ENCODE peak calls at places on chromosomes 5 and 9, in eight cellular contexts. One of them, this sample, is unnamed.

GRCh38 chr9:70392189-70392588 is 22.3 kb downstream of the KLF9 start:
- DNase-seq in A549: peak; percentile 24
- DNase-seq in heart left ventricle: no peak
- DNase-seq in tibial artery: no peak
- DNase-seq in activated T-cell treated with anti-CD3 and anti-CD28 coated beads, Interleukin-2, amount 50 U/mL, for 72 hours: no peak
- DNase-seq in left lobe of liver: no peak
- DNase-seq in GM03348: no peak
- DNase-seq in fibroblast of lung: peak; percentile 28
- DNase-seq in this sample: no peak

GRCh38 chr5:125134216-125135081 is 388.0 kb upstream of the ZNF608 start:
- DNase-seq in A549: peak; percentile 51
- DNase-seq in heart left ventricle: no peak
- DNase-seq in tibial artery: no peak
- DNase-seq in activated T-cell treated with anti-CD3 and anti-CD28 coated beads, Interleukin-2, amount 50 U/mL, for 72 hours: no peak
- DNase-seq in left lobe of liver: no peak
- DNase-seq in GM03348: peak; percentile 30
- DNase-seq in fibroblast of lung: peak; percentile 71
- DNase-seq in this sample: no peak

GRCh38 chr5:90015584-90016018 is 394.0 kb downstream of the CETN3 start:
- DNase-seq in A549: no peak
- DNase-seq in heart left ventricle: no peak
- DNase-seq in tibial artery: no peak
- DNase-seq in activated T-cell treated with anti-CD3 and anti-CD28 coated beads, Interleukin-2, amount 50 U/mL, for 72 hours: no peak
- DNase-seq in left lobe of liver: no peak
- DNase-seq in GM03348: no peak
- DNase-seq in fibroblast of lung: peak; percentile 8
- DNase-seq in this sample: no peak

GRCh38 chr5:139758510-139759036 is 37.0 kb upstream of the PSD2 start:
- DNase-seq in A549: no peak
- DNase-seq in heart left ventricle: no peak
- DNase-seq in tibial artery: no peak
- DNase-seq in activated T-cell treated with anti-CD3 and anti-CD28 coated beads, Interleukin-2, amount 50 U/mL, for 72 hours: no peak
- DNase-seq in left lobe of liver: no peak
- DNase-seq in GM03348: no peak
- DNase-seq in fibroblast of lung: no peak
- DNase-seq in this sample: no peak

GRCh38 chr9:137427454-137428310 is 4.5 kb downstream of the NOXA1 start:
- DNase-seq in A549: no peak
- DNase-seq in heart left ventricle: peak; percentile 16
- DNase-seq in tibial artery: no peak
- DNase-seq in activated T-cell treated with anti-CD3 and anti-CD28 coated beads, Interleukin-2, amount 50 U/mL, for 72 hours: no peak
- DNase-seq in left lobe of liver: no peak
- DNase-seq in GM03348: no peak
- DNase-seq in fibroblast of lung: no peak
- DNase-seq in this sample: no peak

GRCh38 chr5:132407970-132408369 is 38.5 kb downstream of the SLC22A5 start:
- DNase-seq in A549: no peak
- DNase-seq in heart left ventricle: no peak
- DNase-seq in tibial artery: no peak
- DNase-seq in activated T-cell treated with anti-CD3 and anti-CD28 coated beads, Interleukin-2, amount 50 U/mL, for 72 hours: no peak
- DNase-seq in left lobe of liver: no peak
- DNase-seq in GM03348: no peak
- DNase-seq in fibroblast of lung: no peak
- DNase-seq in this sample: no peak

GRCh38 chr9:4461434-4461833 is 28.8 kb upstream of the SLC1A1 start:
- DNase-seq in A549: no peak
- DNase-seq in heart left ventricle: no peak
- DNase-seq in tibial artery: no peak
- DNase-seq in activated T-cell treated with anti-CD3 and anti-CD28 coated beads, Interleukin-2, amount 50 U/mL, for 72 hours: no peak
- DNase-seq in left lobe of liver: no peak
- DNase-seq in GM03348: no peak
- DNase-seq in fibroblast of lung: no peak
- DNase-seq in this sample: no peak

GRCh38 chr9:100029246-100029645 is 69.6 kb downstream of the ERP44 start:
- DNase-seq in A549: no peak
- DNase-seq in heart left ventricle: no peak
- DNase-seq in tibial artery: no peak
- DNase-seq in activated T-cell treated with anti-CD3 and anti-CD28 coated beads, Interleukin-2, amount 50 U/mL, for 72 hours: no peak
- DNase-seq in left lobe of liver: no peak
- DNase-seq in GM03348: no peak
- DNase-seq in fibroblast of lung: no peak
- DNase-seq in this sample: no peak

GRCh38 chr5:141560141-141560540 is 58.7 kb downstream of the DIAPH1 start:
- DNase-seq in A549: no peak
- DNase-seq in heart left ventricle: no peak
- DNase-seq in tibial artery: no peak
- DNase-seq in activated T-cell treated with anti-CD3 and anti-CD28 coated beads, Interleukin-2, amount 50 U/mL, for 72 hours: no peak
- DNase-seq in left lobe of liver: no peak
- DNase-seq in GM03348: no peak
- DNase-seq in fibroblast of lung: peak; percentile 22
- DNase-seq in this sample: no peak

GRCh38 chr5:33507426-33507825 is 66.7 kb downstream of the TARS1 start:
- DNase-seq in A549: no peak
- DNase-seq in heart left ventricle: no peak
- DNase-seq in tibial artery: no peak
- DNase-seq in activated T-cell treated with anti-CD3 and anti-CD28 coated beads, Interleukin-2, amount 50 U/mL, for 72 hours: no peak
- DNase-seq in left lobe of liver: no peak
- DNase-seq in GM03348: no peak
- DNase-seq in fibroblast of lung: no peak
- DNase-seq in this sample: no peak

GRCh38 chr9:71819115-71819739 is 50.9 kb upstream of the CEMIP2 start:
- DNase-seq in A549: peak; percentile 37
- DNase-seq in heart left ventricle: no peak
- DNase-seq in tibial artery: no peak
- DNase-seq in activated T-cell treated with anti-CD3 and anti-CD28 coated beads, Interleukin-2, amount 50 U/mL, for 72 hours: peak; percentile 30
- DNase-seq in left lobe of liver: no peak
- DNase-seq in GM03348: peak; percentile 43
- DNase-seq in fibroblast of lung: peak; percentile 50
- DNase-seq in this sample: no peak

GRCh38 chr9:128160603-128160987 is 530 bp downstream of the BBLN start:
- DNase-seq in A549: no peak
- DNase-seq in heart left ventricle: no peak
- DNase-seq in tibial artery: no peak
- DNase-seq in activated T-cell treated with anti-CD3 and anti-CD28 coated beads, Interleukin-2, amount 50 U/mL, for 72 hours: peak; percentile 64
- DNase-seq in left lobe of liver: no peak
- DNase-seq in GM03348: peak; percentile 60
- DNase-seq in fibroblast of lung: no peak
- DNase-seq in this sample: no peak

GRCh38 chr5:134145061-134145757 is 30.7 kb downstream of the TCF7 start:
- DNase-seq in A549: no peak
- DNase-seq in heart left ventricle: no peak
- DNase-seq in tibial artery: no peak
- DNase-seq in activated T-cell treated with anti-CD3 and anti-CD28 coated beads, Interleukin-2, amount 50 U/mL, for 72 hours: peak; percentile 29
- DNase-seq in left lobe of liver: peak; percentile 31
- DNase-seq in GM03348: no peak
- DNase-seq in fibroblast of lung: no peak
- DNase-seq in this sample: no peak

GRCh38 chr5:35890021-35890740 is 33.5 kb downstream of the IL7R start:
- DNase-seq in A549: no peak
- DNase-seq in heart left ventricle: no peak
- DNase-seq in tibial artery: no peak
- DNase-seq in activated T-cell treated with anti-CD3 and anti-CD28 coated beads, Interleukin-2, amount 50 U/mL, for 72 hours: no peak
- DNase-seq in left lobe of liver: no peak
- DNase-seq in GM03348: no peak
- DNase-seq in fibroblast of lung: peak; percentile 65
- DNase-seq in this sample: no peak

GRCh38 chr9:127463891-127464290 is 12.6 kb downstream of the LRSAM1 start:
- DNase-seq in A549: no peak
- DNase-seq in heart left ventricle: peak; percentile 75
- DNase-seq in tibial artery: no peak
- DNase-seq in activated T-cell treated with anti-CD3 and anti-CD28 coated beads, Interleukin-2, amount 50 U/mL, for 72 hours: no peak
- DNase-seq in left lobe of liver: no peak
- DNase-seq in GM03348: no peak
- DNase-seq in fibroblast of lung: peak; percentile 28
- DNase-seq in this sample: peak; percentile 62

GRCh38 chr5:56669534-56670483 is 145.5 kb upstream of the MAP3K1 start:
- DNase-seq in A549: no peak
- DNase-seq in heart left ventricle: peak; percentile 61
- DNase-seq in tibial artery: no peak
- DNase-seq in activated T-cell treated with anti-CD3 and anti-CD28 coated beads, Interleukin-2, amount 50 U/mL, for 72 hours: peak; percentile 66
- DNase-seq in left lobe of liver: peak; percentile 69
- DNase-seq in GM03348: no peak
- DNase-seq in fibroblast of lung: peak; percentile 66
- DNase-seq in this sample: peak; percentile 28

GRCh38 chr5:172009536-172010270 is 3.3 kb upstream of the FBXW11 start:
- DNase-seq in A549: no peak
- DNase-seq in heart left ventricle: no peak
- DNase-seq in tibial artery: no peak
- DNase-seq in activated T-cell treated with anti-CD3 and anti-CD28 coated beads, Interleukin-2, amount 50 U/mL, for 72 hours: no peak
- DNase-seq in left lobe of liver: no peak
- DNase-seq in GM03348: no peak
- DNase-seq in fibroblast of lung: no peak
- DNase-seq in this sample: no peak

GRCh38 chr9:126613656-126614055 is at the start of gene LMX1B:
- DNase-seq in A549: peak; percentile 89
- DNase-seq in heart left ventricle: peak; percentile 69
- DNase-seq in tibial artery: no peak
- DNase-seq in activated T-cell treated with anti-CD3 and anti-CD28 coated beads, Interleukin-2, amount 50 U/mL, for 72 hours: no peak
- DNase-seq in left lobe of liver: no peak
- DNase-seq in GM03348: peak; percentile 62
- DNase-seq in fibroblast of lung: peak; percentile 56
- DNase-seq in this sample: peak; percentile 72

GRCh38 chr5:59522201-59522831 is 371.2 kb downstream of the PDE4D start:
- DNase-seq in A549: peak; percentile 81
- DNase-seq in heart left ventricle: no peak
- DNase-seq in tibial artery: no peak
- DNase-seq in activated T-cell treated with anti-CD3 and anti-CD28 coated beads, Interleukin-2, amount 50 U/mL, for 72 hours: no peak
- DNase-seq in left lobe of liver: no peak
- DNase-seq in GM03348: no peak
- DNase-seq in fibroblast of lung: no peak
- DNase-seq in this sample: no peak

GRCh38 chr5:60297658-60298057 is 402.3 kb downstream of the DEPDC1B start:
- DNase-seq in A549: no peak
- DNase-seq in heart left ventricle: no peak
- DNase-seq in tibial artery: no peak
- DNase-seq in activated T-cell treated with anti-CD3 and anti-CD28 coated beads, Interleukin-2, amount 50 U/mL, for 72 hours: no peak
- DNase-seq in left lobe of liver: no peak
- DNase-seq in GM03348: no peak
- DNase-seq in fibroblast of lung: no peak
- DNase-seq in this sample: no peak